ENCODE peak calls at places on chromosomes 7 and 10, in six cellular contexts. J, U, Z, R, L and S are unnamed samples.

GRCh38 chr10:103660364-103661197 is 167.1 kb downstream of the NEURL1 start:
- DNase-seq in J (no peak), U (no peak), Z (no peak), R (no peak), L (peak), S (no peak)

GRCh38 chr7:107725138-107725740 is 18.7 kb upstream of the CBLL1 start:
- DNase-seq in J (peak), U (peak), Z (peak), R (peak), L (peak), S (no peak)

GRCh38 chr10:132011445-132011844 is 29.7 kb upstream of the BNIP3 start:
- DNase-seq in J (no peak), U (no peak), Z (no peak), R (no peak), L (no peak), S (no peak)

GRCh38 chr10:79242620-79243152 is 104.6 kb upstream of the PPIF start:
- DNase-seq in J (peak), U (peak), Z (peak), R (peak), L (no peak), S (no peak)

GRCh38 chr7:46909601-46910051 is 672.3 kb downstream of the TNS3 start:
- DNase-seq in J (no peak), U (no peak), Z (no peak), R (no peak), L (peak), S (no peak)

GRCh38 chr7:3922175-3922635 is 621.2 kb downstream of the SDK1 start:
- DNase-seq in J (peak), U (peak), Z (peak), R (peak), L (peak), S (peak)

GRCh38 chr7:131532570-131533091 is 23.8 kb downstream of the PODXL start:
- DNase-seq in J (no peak), U (no peak), Z (no peak), R (no peak), L (no peak), S (no peak)

GRCh38 chr10:69465457-69466157 is 14.3 kb downstream of the TSPAN15 start:
- DNase-seq in J (no peak), U (no peak), Z (no peak), R (no peak), L (no peak), S (no peak)

GRCh38 chr10:48806282-48806681 is 121.6 kb downstream of the WDFY4 start:
- DNase-seq in J (no peak), U (no peak), Z (no peak), R (no peak), L (no peak), S (no peak)

GRCh38 chr7:108415821-108416536 is 40.3 kb downstream of the NRCAM start:
- DNase-seq in J (no peak), U (no peak), Z (no peak), R (peak), L (peak), S (no peak)

GRCh38 chr10:12981570-12981969 is 19.9 kb downstream of the CCDC3 start:
- DNase-seq in J (no peak), U (peak), Z (no peak), R (no peak), L (no peak), S (no peak)

GRCh38 chr7:158576050-158576762 is 11.4 kb downstream of the PTPRN2 start:
- DNase-seq in J (no peak), U (no peak), Z (no peak), R (no peak), L (no peak), S (no peak)

GRCh38 chr7:81478664-81479063 is 291.2 kb downstream of the HGF start:
- DNase-seq in J (peak), U (no peak), Z (no peak), R (no peak), L (no peak), S (no peak)

GRCh38 chr7:155166673-155167370 is 96.7 kb downstream of the HTR5A start:
- DNase-seq in J (peak), U (peak), Z (no peak), R (no peak), L (peak), S (no peak)

GRCh38 chr7:157434231-157434630 is 97.4 kb downstream of the DNAJB6 start:
- DNase-seq in J (no peak), U (no peak), Z (no peak), R (no peak), L (no peak), S (no peak)

GRCh38 chr7:27175005-27175625 is 995 bp upstream of the HOXA10 start:
- DNase-seq in J (peak), U (no peak), Z (no peak), R (no peak), L (no peak), S (no peak)

GRCh38 chr10:97573021-97573420 is 442 bp downstream of the ANKRD2 start:
- DNase-seq in J (no peak), U (no peak), Z (no peak), R (no peak), L (no peak), S (no peak)

GRCh38 chr10:106513328-106513727 is 651.2 kb downstream of the SORCS1 start:
- DNase-seq in J (no peak), U (no peak), Z (no peak), R (peak), L (no peak), S (no peak)

GRCh38 chr7:121334875-121335648 is 6.3 kb downstream of the WNT16 start:
- DNase-seq in J (no peak), U (no peak), Z (no peak), R (no peak), L (no peak), S (no peak)

GRCh38 chr7:45007571-45008328 is 7.7 kb downstream of the CCM2 start:
- DNase-seq in J (no peak), U (no peak), Z (no peak), R (no peak), L (no peak), S (no peak)

GRCh38 chr7:151372612-151373265 is 31.1 kb downstream of the NUB1 start:
- DNase-seq in J (peak), U (no peak), Z (no peak), R (no peak), L (no peak), S (no peak)

GRCh38 chr7:105319578-105319977 is 69.1 kb downstream of the SRPK2 start:
- DNase-seq in J (no peak), U (no peak), Z (no peak), R (no peak), L (no peak), S (no peak)

GRCh38 chr7:17041324-17041723 is 159.5 kb upstream of the AGR3 start:
- DNase-seq in J (no peak), U (peak), Z (no peak), R (no peak), L (peak), S (no peak)